ENCODE peak calls at places on chromosomes 6 and 20, in seven cellular contexts. R is lower lobe of right lung; Y is CD8-positive, alpha-beta T cell; E is transverse colon; D is GM20000; V is right lobe of liver; U is endothelial cell. K is an unnamed sample.

GRCh38 chr6:5188646-5189045 is 72.1 kb downstream of the LYRM4 start:
- DNase-seq in R (no peak), Y (no peak), E (no peak), D (no peak), V (no peak), U (no peak), K (no peak)

GRCh38 chr20:37527638-37528441 is at the start of gene BLCAP:
- DNase-seq in R (peak), Y (peak), E (peak), D (peak), V (peak), U (peak), K (peak)

GRCh38 chr6:15897063-15897934 is 231.6 kb upstream of the MYLIP start:
- DNase-seq in R (no peak), Y (no peak), E (no peak), D (no peak), V (peak), U (no peak), K (no peak)

GRCh38 chr6:108653864-108654402 is 93.2 kb downstream of the FOXO3 start:
- DNase-seq in R (peak), Y (no peak), E (no peak), D (no peak), V (peak), U (no peak), K (no peak)

GRCh38 chr6:131862486-131862885 is 54.7 kb downstream of the ENPP1 start:
- DNase-seq in R (no peak), Y (no peak), E (peak), D (no peak), V (no peak), U (no peak), K (peak)

GRCh38 chr6:72219536-72219935 is 333.2 kb downstream of the RIMS1 start:
- DNase-seq in R (no peak), Y (no peak), E (no peak), D (no peak), V (no peak), U (no peak), K (no peak)

GRCh38 chr6:47655719-47656595 is 42.4 kb upstream of the ADGRF4 start:
- DNase-seq in R (no peak), Y (no peak), E (peak), D (no peak), V (no peak), U (no peak), K (peak)

GRCh38 chr6:41637179-41638001 is 878 bp upstream of the MDFI start:
- DNase-seq in R (peak), Y (no peak), E (no peak), D (peak), V (no peak), U (peak), K (peak)

GRCh38 chr20:58693226-58694006 is 816 bp downstream of the NPEPL1 start:
- DNase-seq in R (no peak), Y (no peak), E (peak), D (peak), V (no peak), U (no peak), K (peak)

GRCh38 chr20:58691773-58692578 is 624 bp upstream of the NPEPL1 start:
- DNase-seq in R (peak), Y (no peak), E (peak), D (no peak), V (peak), U (no peak), K (no peak)

GRCh38 chr20:58691405-58691772 is 1.2 kb upstream of the NPEPL1 start:
- DNase-seq in R (no peak), Y (no peak), E (no peak), D (no peak), V (no peak), U (no peak), K (no peak)

GRCh38 chr20:58694241-58695083 is 1.9 kb downstream of the NPEPL1 start:
- DNase-seq in R (no peak), Y (no peak), E (no peak), D (no peak), V (no peak), U (no peak), K (no peak)

GRCh38 chr20:58692579-58693225 is at the start of gene NPEPL1:
- DNase-seq in R (peak), Y (peak), E (peak), D (peak), V (peak), U (peak), K (peak)
- TF ChIP-seq CTCF in R (no peak), Y (no peak), E (peak), D (peak), V (peak), U (no peak), K (no peak)

GRCh38 chr20:46940616-46941015 is 46.0 kb downstream of the EYA2 start:
- DNase-seq in R (no peak), Y (no peak), E (no peak), D (no peak), V (no peak), U (no peak), K (no peak)

GRCh38 chr20:46939566-46939965 is 44.9 kb downstream of the EYA2 start:
- DNase-seq in R (no peak), Y (no peak), E (no peak), D (no peak), V (no peak), U (no peak), K (no peak)

GRCh38 chr20:46937140-46937523 is 42.5 kb downstream of the EYA2 start:
- DNase-seq in R (no peak), Y (no peak), E (no peak), D (no peak), V (no peak), U (no peak), K (no peak)

GRCh38 chr20:46937827-46938226 is 43.2 kb downstream of the EYA2 start:
- DNase-seq in R (no peak), Y (no peak), E (no peak), D (no peak), V (no peak), U (no peak), K (no peak)

GRCh38 chr20:46939031-46939430 is 44.4 kb downstream of the EYA2 start:
- DNase-seq in R (no peak), Y (no peak), E (no peak), D (no peak), V (no peak), U (no peak), K (peak)
- TF ChIP-seq CTCF in R (no peak), Y (no peak), E (no peak), D (no peak), V (no peak), U (peak), K (peak)

DNA sequence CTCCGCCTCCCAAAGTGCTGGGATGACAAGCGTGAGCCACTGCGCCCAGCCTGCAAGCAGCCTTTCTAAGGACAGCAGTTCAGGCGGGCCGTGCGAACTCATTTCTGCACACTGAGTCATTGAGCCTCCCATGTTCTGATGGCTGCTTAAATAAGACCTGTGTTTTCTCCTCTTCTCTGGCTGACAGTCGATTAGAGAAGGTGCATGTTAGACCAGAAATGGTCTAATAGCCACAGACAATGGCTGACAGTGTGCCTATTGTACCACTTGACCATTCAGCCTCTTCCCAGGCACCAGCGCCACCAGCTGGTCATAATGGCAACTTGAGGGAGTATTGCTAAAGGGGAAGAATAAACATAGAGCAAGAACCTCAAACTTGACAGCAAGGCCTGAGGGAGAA is 6.2 kb downstream of the CST11 start:
- DNase-seq in R (no peak), Y (no peak), E (peak), D (peak), V (no peak), U (peak), K (no peak)
- TF ChIP-seq CTCF in R (peak), Y (no peak), E (peak), D (peak), V (peak), U (peak), K (no peak)

GRCh38 chr6:32954983-32955802 is 2.3 kb upstream of the HLA-DMA start:
- DNase-seq in R (no peak), Y (no peak), E (peak), D (no peak), V (no peak), U (peak), K (peak)
- TF ChIP-seq CTCF in R (peak), Y (peak), E (peak), D (peak), V (no peak), U (peak), K (peak)

GRCh38 chr6:12290490-12290820 is 294 bp downstream of the EDN1 start:
- DNase-seq in R (no peak), Y (no peak), E (no peak), D (no peak), V (no peak), U (no peak), K (no peak)

GRCh38 chr6:12289655-12290489 is at the start of gene EDN1:
- DNase-seq in R (peak), Y (peak), E (peak), D (peak), V (peak), U (peak), K (peak)

GRCh38 chr6:12293234-12293930 is 3.2 kb downstream of the EDN1 start:
- DNase-seq in R (no peak), Y (no peak), E (no peak), D (no peak), V (no peak), U (no peak), K (no peak)

GRCh38 chr6:12291083-12291784 is 1.1 kb downstream of the EDN1 start:
- DNase-seq in R (no peak), Y (no peak), E (no peak), D (peak), V (no peak), U (no peak), K (no peak)

GRCh38 chr6:12291785-12292604 is 1.8 kb downstream of the EDN1 start:
- DNase-seq in R (no peak), Y (no peak), E (peak), D (peak), V (no peak), U (peak), K (peak)
- TF ChIP-seq CTCF in R (no peak), Y (no peak), E (no peak), D (peak), V (peak), U (no peak), K (no peak)

DNA sequence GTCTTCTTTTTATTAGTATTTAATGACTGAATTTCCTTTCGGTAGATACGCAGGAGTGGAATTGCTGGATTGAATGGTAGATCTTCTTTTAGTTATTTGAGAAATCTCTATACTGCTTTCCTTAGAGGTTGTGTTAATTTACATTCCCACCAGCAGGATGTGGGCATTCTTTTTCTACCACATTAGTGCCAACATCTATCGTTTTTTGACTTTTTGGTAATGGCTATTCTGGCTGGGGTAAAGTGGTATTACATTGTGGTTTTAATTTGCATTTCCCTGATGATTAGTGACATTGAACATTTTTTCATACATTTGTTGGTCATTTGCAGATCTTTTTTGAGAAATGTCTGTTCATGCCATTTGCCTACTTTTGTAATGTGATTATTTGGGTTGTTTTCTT is 37.1 kb downstream of the SUMO4 start:
- DNase-seq in R (no peak), Y (no peak), E (no peak), D (no peak), V (no peak), U (no peak), K (no peak)
- TF ChIP-seq CTCF in R (no peak), Y (no peak), E (no peak), D (no peak), V (no peak), U (no peak), K (no peak)